ENCODE peak calls at places on chromosomes 1 and 21, in ten cellular contexts. G is H1; H is CD8-positive, alpha-beta memory T cell; W is mesendoderm; S is mucosa of descending colon; O is fibroblast of lung; R is ascending aorta; Y is heart left ventricle; J is iPS DF 6.9; M is CD4-positive, CD25-positive, alpha-beta regulatory T cell. F is an unnamed sample. For H3K4me1, the result is how much of the 10 kb centered on the place peaks cover.

GRCh38 chr1:79079770-79080169 is 73.2 kb upstream of the ADGRL4 start:
- DNase-seq in G (peak), H (no peak), W (peak), S (peak), O (peak), R (no peak), Y (peak), J (peak), M (no peak), F (no peak)

GRCh38 chr21:31205412-31205811 is 138.6 kb downstream of the TIAM1 start:
- DNase-seq in G (no peak), H (no peak), W (no peak), S (no peak), O (no peak), R (no peak), Y (no peak), J (no peak), M (no peak), F (no peak)

GRCh38 chr1:200388791-200389190 is 21.0 kb downstream of the ZNF281 start:
- DNase-seq in G (no peak), H (no peak), W (no peak), S (no peak), O (no peak), R (no peak), Y (no peak), J (no peak), M (no peak), F (no peak)

GRCh38 chr21:28253971-28254370 is 738.7 kb downstream of the LTN1 start:
- DNase-seq in G (no peak), H (no peak), W (no peak), S (no peak), O (no peak), R (no peak), Y (no peak), J (no peak), M (no peak), F (no peak)

GRCh38 chr1:54972436-54972835 is 8.0 kb upstream of the TMEM61 start:
- DNase-seq in G (no peak), H (no peak), W (no peak), S (no peak), O (no peak), R (peak), Y (no peak), J (no peak), M (no peak), F (no peak)

GRCh38 chr1:238811211-238811610 is 575.2 kb upstream of the CHRM3 start:
- DNase-seq in G (no peak), H (no peak), W (no peak), S (no peak), O (peak), R (no peak), Y (no peak), J (no peak), M (no peak), F (no peak)

GRCh38 chr1:223208164-223209075 is 65.4 kb upstream of the TLR5 start:
- DNase-seq in G (no peak), H (no peak), W (no peak), S (no peak), O (peak), R (no peak), Y (no peak), J (no peak), M (no peak), F (no peak)

GRCh38 chr1:205505076-205505729 is 734 bp downstream of the CDK18 start:
- DNase-seq in G (no peak), H (no peak), W (peak), S (peak), O (no peak), R (no peak), Y (no peak), J (no peak), M (no peak), F (no peak)

GRCh38 chr1:12088607-12089006 is 25.5 kb downstream of the TNFRSF8 start:
- DNase-seq in G (no peak), H (peak), W (no peak), S (peak), O (no peak), R (no peak), Y (no peak), J (no peak), M (peak), F (no peak)

GRCh38 chr1:156838972-156839371 is 19.9 kb downstream of the INSRR start:
- DNase-seq in G (no peak), H (peak), W (peak), S (peak), O (no peak), R (no peak), Y (no peak), J (no peak), M (peak), F (peak)

GRCh38 chr1:154440031-154440430 is 34.9 kb downstream of the IL6R start:
- DNase-seq in G (no peak), H (no peak), W (no peak), S (no peak), O (no peak), R (no peak), Y (no peak), J (no peak), M (no peak), F (no peak)

GRCh38 chr21:44436111-44436611 is 19.1 kb upstream of the LRRC3 start:
- DNase-seq in G (no peak), H (no peak), W (no peak), S (no peak), O (no peak), R (peak), Y (no peak), J (no peak), M (no peak), F (no peak)

GRCh38 chr1:36572906-36573305 is 90.2 kb upstream of the CSF3R start:
- DNase-seq in G (no peak), H (no peak), W (no peak), S (no peak), O (no peak), R (no peak), Y (no peak), J (no peak), M (no peak), F (no peak)

GRCh38 chr1:248618878-248619277 is 16.0 kb downstream of the OR2T11 start:
- DNase-seq in G (no peak), H (no peak), W (peak), S (peak), O (no peak), R (no peak), Y (peak), J (no peak), M (no peak), F (no peak)

GRCh38 chr1:22332795-22333499 is 118.7 kb upstream of the ZBTB40 start:
- DNase-seq in G (no peak), H (no peak), W (peak), S (no peak), O (no peak), R (no peak), Y (no peak), J (no peak), M (no peak), F (no peak)

DNA sequence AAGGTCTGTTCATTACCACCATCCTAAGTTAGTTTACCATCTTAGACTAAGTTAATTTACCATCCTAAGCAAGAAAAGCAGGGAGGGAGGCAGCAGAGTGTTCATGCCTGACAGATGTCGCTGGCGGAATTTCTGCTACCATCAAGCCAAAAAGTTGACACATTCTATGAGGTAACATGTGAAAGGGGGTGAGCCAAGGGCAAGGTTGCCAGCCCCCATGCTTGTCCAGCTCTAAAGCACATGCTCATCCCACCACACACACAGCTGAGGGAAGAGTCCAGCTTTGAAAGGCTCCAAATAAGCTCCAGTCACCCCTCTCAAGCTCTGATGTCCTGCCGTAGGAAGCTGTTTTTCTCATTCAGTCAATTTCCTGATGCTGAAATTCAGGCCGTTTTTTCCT is 46.3 kb downstream of the EIF2D start:
- DNase-seq in G (no peak), H (no peak), W (no peak), S (no peak), O (no peak), R (no peak), Y (no peak), J (no peak), M (no peak), F (no peak)
- H3K4me1 ChIP-seq in G (under half), H (half or more), W (under half), S (under half), O (under half), R (under half), Y (under half), J (under half), M (half or more), F (half or more)

DNA sequence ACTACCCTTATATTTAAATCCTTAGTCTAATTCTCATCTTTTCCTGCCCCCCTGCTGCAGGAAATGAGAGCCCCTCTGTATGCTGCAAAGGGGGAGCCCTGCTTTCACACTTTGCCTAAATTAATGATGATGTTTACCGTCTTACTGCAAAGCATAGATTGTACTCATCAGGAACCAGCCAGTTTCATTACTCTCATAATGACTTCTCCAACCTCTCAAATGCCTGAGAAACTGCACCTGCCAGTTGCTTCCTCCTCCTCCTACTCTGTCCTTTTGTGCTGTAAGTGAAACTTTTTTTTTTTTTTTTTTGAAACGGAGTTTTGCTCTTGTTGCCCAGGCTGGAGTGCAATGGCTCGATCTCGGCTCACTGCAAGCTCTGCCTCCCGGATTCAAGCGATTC is 101.7 kb downstream of the ADSS2 start:
- DNase-seq in G (no peak), H (no peak), W (no peak), S (no peak), O (no peak), R (no peak), Y (no peak), J (no peak), M (no peak), F (no peak)
- H3K4me1 ChIP-seq in G (under half), H (under half), W (under half), S (under half), O (under half), R (under half), Y (under half), J (under half), M (under half), F (under half)

GRCh38 chr1:147757015-147757990 is 3.1 kb downstream of the GJA5 start:
- DNase-seq in G (no peak), H (no peak), W (peak), S (no peak), O (no peak), R (no peak), Y (no peak), J (no peak), M (no peak), F (no peak)
- H3K4me1 ChIP-seq in G (under half), H (under half), W (under half), S (under half), O (under half), R (under half), Y (under half), J (under half), M (under half), F (under half)

DNA sequence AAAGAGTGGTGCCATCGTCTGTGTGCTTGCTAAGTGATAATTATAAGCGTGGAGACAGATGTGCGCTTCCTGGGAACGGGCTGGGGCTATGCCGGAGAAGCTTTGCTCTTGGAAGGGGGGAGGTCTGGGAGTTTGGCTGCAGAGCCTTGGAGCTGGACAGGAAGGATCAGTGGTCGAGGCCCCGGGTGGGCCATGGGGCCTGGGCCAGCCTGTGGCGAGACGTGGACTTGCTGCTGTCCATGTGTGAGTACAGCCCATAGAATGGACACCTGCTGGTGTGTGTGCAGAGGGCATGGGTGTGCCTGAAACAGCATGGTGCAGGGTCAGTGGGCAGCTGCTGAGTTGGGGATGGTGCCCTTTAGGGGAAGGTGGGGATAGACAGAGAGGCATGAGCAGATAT is 121.3 kb downstream of the PCBP3 start:
- DNase-seq in G (no peak), H (no peak), W (no peak), S (no peak), O (no peak), R (no peak), Y (no peak), J (no peak), M (no peak), F (no peak)
- H3K4me1 ChIP-seq in G (under half), H (under half), W (under half), S (under half), O (under half), R (under half), Y (under half), J (under half), M (under half), F (under half)

DNA sequence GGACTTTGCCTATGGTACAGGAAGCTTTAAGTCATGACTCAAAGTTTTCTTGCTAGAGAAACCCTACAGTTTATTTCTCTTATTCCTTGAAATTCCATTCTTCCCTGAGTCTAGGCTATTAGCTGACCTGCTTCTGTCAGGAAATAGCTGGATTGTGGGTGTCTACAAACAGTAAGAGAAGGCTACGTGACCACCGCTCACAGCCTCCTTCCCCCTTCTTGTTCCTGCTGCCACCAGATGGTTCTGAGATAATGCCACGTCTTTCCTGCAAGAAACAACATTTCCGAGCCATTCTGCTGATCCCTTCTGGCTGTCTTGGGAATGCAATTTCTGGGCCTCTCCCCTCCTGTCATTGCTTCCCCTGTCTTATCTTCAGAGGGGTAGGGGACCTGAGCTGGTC is 128.9 kb upstream of the SGIP1 start:
- DNase-seq in G (no peak), H (no peak), W (no peak), S (no peak), O (no peak), R (no peak), Y (no peak), J (no peak), M (no peak), F (no peak)
- H3K4me1 ChIP-seq in G (under half), H (under half), W (under half), S (under half), O (under half), R (under half), Y (under half), J (under half), M (under half), F (under half)

DNA sequence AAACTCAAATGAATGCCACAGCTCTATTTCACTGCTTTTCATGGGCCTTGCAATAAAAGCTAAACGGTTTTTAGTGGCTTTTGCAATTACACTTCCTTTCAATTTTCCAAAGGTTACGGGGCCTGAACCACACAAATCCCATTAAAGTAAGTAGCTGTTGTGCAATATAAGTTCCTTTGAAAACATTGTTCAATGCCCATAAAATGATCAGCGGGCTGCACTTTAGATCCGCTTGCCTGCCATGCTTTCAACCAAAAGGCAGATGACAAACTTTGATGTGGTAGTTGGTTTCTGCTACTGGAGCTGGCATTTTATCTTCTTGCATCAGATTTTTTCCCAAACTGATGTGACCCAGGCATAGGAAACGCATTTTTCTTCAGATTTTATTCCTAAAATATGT is 50.2 kb downstream of the PRRX1 start:
- DNase-seq in G (no peak), H (no peak), W (no peak), S (no peak), O (no peak), R (no peak), Y (no peak), J (no peak), M (no peak), F (no peak)
- H3K4me1 ChIP-seq in G (under half), H (under half), W (under half), S (under half), O (under half), R (under half), Y (under half), J (under half), M (under half), F (under half)

GRCh38 chr1:33971913-33972312 is 108.0 kb downstream of the HMGB4 start:
- DNase-seq in G (no peak), H (no peak), W (no peak), S (no peak), O (no peak), R (no peak), Y (no peak), J (no peak), M (no peak), F (no peak)
- H3K4me1 ChIP-seq in G (under half), H (under half), W (under half), S (under half), O (under half), R (under half), Y (under half), J (under half), M (under half), F (under half)

DNA sequence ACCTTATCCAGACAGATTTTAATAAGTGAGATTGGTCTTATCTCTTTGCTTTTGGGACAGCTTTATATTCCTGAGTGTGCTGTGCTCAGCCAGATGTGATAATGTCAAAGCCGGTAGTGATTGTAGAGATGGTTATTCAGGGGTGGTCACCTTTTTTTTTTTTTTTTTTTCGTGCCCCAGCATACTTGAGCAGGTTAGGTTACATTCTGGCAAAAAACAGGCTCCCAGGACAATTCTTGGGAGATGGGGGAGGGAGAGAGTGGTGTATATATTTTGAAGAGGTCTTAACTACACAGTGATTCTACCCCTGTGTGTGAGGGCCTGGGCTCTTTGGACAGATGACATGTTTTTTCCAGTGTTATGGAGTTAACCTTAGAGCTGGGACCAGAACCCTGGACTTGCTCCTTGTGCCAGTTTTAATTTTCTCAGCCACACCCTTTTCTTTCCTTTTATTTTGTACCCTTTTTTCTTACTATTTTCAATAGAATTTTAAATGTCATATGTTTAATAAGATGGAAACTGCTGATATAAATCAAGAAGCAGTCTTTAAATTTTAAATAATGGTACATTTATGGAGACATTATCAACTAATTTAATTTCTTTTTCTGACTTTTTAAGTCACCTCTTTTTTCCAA is 88.4 kb downstream of the DYRK1A start:
- DNase-seq in G (no peak), H (no peak), W (no peak), S (no peak), O (no peak), R (no peak), Y (no peak), J (no peak), M (no peak), F (no peak)
- H3K4me1 ChIP-seq in G (under half), H (half or more), W (under half), S (under half), O (under half), R (under half), Y (half or more), J (under half), M (half or more), F (under half)

DNA sequence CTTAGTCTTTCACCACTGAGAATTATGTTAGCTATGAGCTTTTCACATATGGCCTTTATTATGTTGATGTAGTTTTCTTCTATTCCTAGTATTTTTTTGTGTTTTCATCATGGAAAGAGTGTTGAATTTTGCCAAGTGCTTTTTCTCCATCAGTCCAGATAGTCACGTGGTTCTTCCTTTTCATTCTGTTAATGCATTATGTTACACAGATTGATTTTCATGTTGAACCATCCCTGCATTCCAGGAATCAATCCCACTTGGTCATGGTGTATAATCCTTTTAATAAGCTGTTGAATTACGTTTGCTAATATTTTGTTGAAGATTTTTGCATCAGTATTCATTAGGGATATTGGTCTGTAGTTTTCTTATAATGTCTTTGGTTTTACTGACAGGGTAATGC is 17.7 kb downstream of the FHAD1 start:
- DNase-seq in G (no peak), H (no peak), W (no peak), S (no peak), O (no peak), R (no peak), Y (no peak), J (no peak), M (no peak), F (no peak)
- H3K4me1 ChIP-seq in G (under half), H (under half), W (under half), S (under half), O (under half), R (under half), Y (under half), J (under half), M (under half), F (under half)

DNA sequence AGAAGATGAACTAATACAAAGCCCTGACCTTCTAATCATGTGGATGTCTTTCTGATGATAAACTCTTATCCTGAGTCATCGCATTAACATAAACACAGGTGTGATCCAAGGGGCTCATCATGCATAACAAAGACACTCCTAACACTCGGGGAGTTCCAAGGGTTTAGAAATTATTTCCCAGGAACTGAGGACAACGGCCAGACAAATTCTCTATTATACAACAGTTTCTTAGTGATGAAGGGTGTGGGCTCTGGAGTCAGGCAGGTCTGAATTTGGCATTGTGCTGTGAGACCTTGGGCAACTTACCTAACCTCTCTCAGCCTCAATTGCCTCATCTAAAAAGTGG is 18.0 kb downstream of the DUSP10 start:
- DNase-seq in G (no peak), H (no peak), W (peak), S (no peak), O (no peak), R (no peak), Y (no peak), J (no peak), M (no peak), F (no peak)
- H3K4me1 ChIP-seq in G (under half), H (under half), W (under half), S (under half), O (under half), R (under half), Y (under half), J (under half), M (half or more), F (under half)